ENCODE peak calls at places on chromosomes 5 and 9, in ten cellular contexts. Y is CD4-positive, alpha-beta T cell; Z is neural progenitor cell; R is sigmoid colon; U is spleen; M is stomach; X is upper lobe of right lung; V is fibroblast of lung; F is breast epithelium; G is heart right ventricle. P is an unnamed sample. For H3K9me3, the result is how much of the 10 kb centered on the place peaks cover.

GRCh38 chr9:10250200-10250599 is 362.6 kb downstream of the PTPRD start:
- DNase-seq in F (no peak), Y (no peak), U (no peak), R (no peak), X (no peak), Z (no peak), V (peak), G (no peak), M (no peak), P (no peak)

GRCh38 chr9:1217076-1217475 is 166.9 kb downstream of the DMRT2 start:
- DNase-seq in G (no peak), M (no peak), V (no peak), Z (no peak), X (no peak), F (no peak), U (no peak), Y (no peak), R (no peak), P (no peak)

GRCh38 chr5:9302228-9302627 is 243.6 kb downstream of the SEMA5A start:
- DNase-seq in X (no peak), R (no peak), U (no peak), M (no peak), Y (no peak), G (no peak), V (peak), F (no peak), Z (no peak), P (no peak)

GRCh38 chr5:139385061-139385889 is 2.2 kb upstream of the SLC23A1 start:
- DNase-seq in M (peak), U (peak), G (no peak), Z (no peak), V (no peak), X (peak), R (no peak), Y (no peak), F (no peak), P (no peak)

GRCh38 chr9:86978413-86978812 is 31.1 kb upstream of the GAS1 start:
- DNase-seq in F (no peak), X (no peak), M (no peak), Y (no peak), Z (no peak), R (no peak), U (no peak), V (peak), G (no peak), P (no peak)

GRCh38 chr5:134742134-134742533 is 3.8 kb downstream of the CAMLG start:
- DNase-seq in X (no peak), U (no peak), F (no peak), R (no peak), M (no peak), V (no peak), G (no peak), Y (no peak), Z (no peak), P (no peak)

GRCh38 chr5:105945203-105945972 is 1725.3 kb downstream of the EFNA5 start:
- DNase-seq in F (no peak), V (no peak), U (no peak), X (no peak), R (no peak), M (no peak), Z (no peak), G (no peak), Y (no peak), P (no peak)

GRCh38 chr9:87869082-87869481 is 13.6 kb upstream of the SPATA31E1 start:
- DNase-seq in R (no peak), X (peak), F (no peak), M (no peak), Y (no peak), V (no peak), Z (no peak), G (no peak), U (no peak), P (no peak)

GRCh38 chr5:32814620-32815019 is 103.5 kb downstream of the NPR3 start:
- DNase-seq in Z (no peak), X (no peak), M (no peak), V (peak), G (no peak), U (no peak), Y (no peak), F (no peak), R (no peak), P (no peak)

GRCh38 chr9:76897804-76898525 is 7.9 kb downstream of the PRUNE2 start:
- DNase-seq in R (no peak), U (no peak), G (no peak), Y (no peak), F (no peak), X (no peak), V (no peak), M (no peak), Z (no peak), P (no peak)

GRCh38 chr9:110923601-110924000 is 114.7 kb downstream of the LPAR1 start:
- DNase-seq in F (no peak), M (no peak), V (peak), G (no peak), U (no peak), Y (no peak), Z (no peak), X (no peak), R (no peak), P (no peak)

DNA sequence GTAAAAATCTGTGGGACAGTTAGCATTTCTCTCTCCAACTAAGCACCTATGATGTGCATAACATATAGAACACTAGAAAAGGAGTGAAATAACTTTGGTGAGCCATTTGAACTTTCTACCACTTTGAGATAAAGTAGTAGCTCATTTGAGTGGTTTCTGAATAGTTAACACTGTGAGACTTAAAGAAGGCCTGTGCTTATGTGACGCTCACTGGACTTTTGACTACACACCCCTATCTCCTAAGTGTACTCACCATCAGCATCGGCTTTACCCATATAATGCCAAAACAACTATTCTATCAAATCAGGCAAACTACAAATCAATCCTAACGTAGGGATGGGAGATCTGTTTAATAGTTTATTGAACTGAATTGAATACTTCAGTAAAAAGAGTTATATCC is 565.1 kb upstream of the TUSC1 start:
- DNase-seq in V (no peak), F (no peak), M (no peak), X (no peak), Y (no peak), U (no peak), R (no peak), G (no peak), Z (no peak), P (no peak)
- H3K9me3 ChIP-seq in V (under half), F (under half), M (under half), X (under half), Y (under half), U (under half), R (under half), G (under half), Z (under half), P (under half)

GRCh38 chr9:33739407-33739806 is 56.0 kb upstream of the PRSS3 start:
- DNase-seq in R (no peak), F (no peak), Z (no peak), Y (no peak), V (no peak), G (no peak), X (no peak), M (no peak), U (no peak), P (no peak)

GRCh38 chr9:33734911-33735310 is 60.5 kb upstream of the PRSS3 start:
- DNase-seq in M (no peak), F (no peak), Z (no peak), Y (no peak), R (no peak), U (no peak), X (no peak), G (no peak), V (no peak), P (peak)

GRCh38 chr9:33742051-33742450 is 53.3 kb upstream of the PRSS3 start:
- DNase-seq in X (no peak), G (no peak), Y (no peak), V (no peak), F (no peak), R (no peak), Z (no peak), U (no peak), M (no peak), P (no peak)

GRCh38 chr9:33740075-33740474 is 55.3 kb upstream of the PRSS3 start:
- DNase-seq in F (no peak), Y (no peak), X (no peak), V (no peak), Z (no peak), M (no peak), G (no peak), R (no peak), U (no peak), P (no peak)

GRCh38 chr9:33737811-33738606 is 57.4 kb upstream of the PRSS3 start:
- DNase-seq in Z (peak), X (no peak), M (peak), V (peak), Y (no peak), R (no peak), G (no peak), U (no peak), F (no peak), P (peak)
- TF ChIP-seq CTCF in Z (peak), X (peak), M (peak), V (peak), Y (no peak), R (no peak), G (peak), U (peak), F (peak), P (peak)

DNA sequence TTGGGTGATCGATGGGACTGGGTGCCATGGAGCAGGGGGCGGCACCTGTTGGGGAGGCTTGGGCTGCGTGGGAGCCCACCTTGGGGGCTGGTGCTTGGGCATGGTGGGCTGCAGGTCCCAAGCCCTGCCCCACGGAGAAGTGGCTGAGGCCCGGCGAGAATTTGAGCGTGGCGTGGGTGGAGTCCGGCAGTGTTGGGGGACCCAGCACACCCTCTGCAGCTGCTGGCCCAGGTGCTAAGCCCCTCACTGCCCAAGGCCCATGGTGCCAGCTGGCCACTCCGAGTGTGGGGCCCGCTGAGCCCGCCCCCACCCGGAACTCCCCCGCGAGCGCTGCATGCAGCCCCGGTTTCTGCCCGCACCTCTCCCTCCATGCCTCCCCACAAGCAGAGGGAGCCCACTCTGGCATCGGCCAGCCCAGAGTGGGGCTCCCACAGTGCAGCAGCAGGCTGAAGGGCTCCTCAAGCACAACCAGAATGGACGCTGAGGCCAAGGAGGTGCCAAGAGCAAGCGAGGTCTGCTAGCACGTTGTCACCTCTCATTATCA is 1178.6 kb upstream of the CDH10 start:
- DNase-seq in X (no peak), Y (no peak), R (no peak), G (no peak), Z (no peak), M (no peak), V (no peak), U (no peak), F (no peak), P (no peak)
- H3K9me3 ChIP-seq in X (under half), Y (under half), R (under half), G (under half), Z (under half), M (under half), V (under half), U (under half), F (under half), P (under half)

GRCh38 chr5:120657083-120657482 is 193.0 kb downstream of the PRR16 start:
- DNase-seq in F (no peak), G (no peak), Z (no peak), R (no peak), X (no peak), M (no peak), U (no peak), Y (no peak), V (no peak), P (no peak)

DNA sequence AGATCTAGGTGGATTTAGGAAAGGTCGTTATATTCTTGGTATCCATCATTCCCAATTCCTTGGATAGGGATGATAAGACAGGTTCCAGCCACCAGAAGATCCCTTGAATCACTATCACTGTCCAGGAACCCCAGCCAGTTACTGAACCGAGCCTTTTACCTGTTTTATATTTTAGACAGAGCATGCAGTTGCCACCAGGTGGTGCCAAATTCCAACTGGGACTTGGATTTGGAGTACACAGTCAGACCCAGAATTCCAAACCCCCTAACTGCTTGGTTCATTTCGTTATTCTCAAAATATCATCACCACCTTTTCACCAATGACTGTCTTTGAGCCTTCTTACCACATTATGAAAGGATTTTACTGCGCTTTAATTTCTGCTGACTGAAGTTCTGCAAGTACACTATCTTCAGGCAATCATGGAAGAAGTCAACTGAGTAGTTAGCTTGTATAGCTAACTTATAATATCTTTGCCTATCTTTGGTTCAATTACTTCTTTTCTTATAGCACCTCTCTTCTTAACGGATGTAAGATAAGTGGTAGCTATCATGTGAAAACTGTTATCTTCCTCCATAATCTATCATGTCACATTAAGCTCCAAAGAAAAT is 191.8 kb downstream of the PRR16 start:
- DNase-seq in M (peak), X (no peak), G (no peak), Z (peak), R (no peak), F (no peak), U (no peak), V (peak), Y (no peak), P (no peak)
- TF ChIP-seq CTCF in M (peak), X (peak), G (no peak), Z (peak), R (no peak), F (peak), U (peak), V (peak), Y (no peak), P (no peak)

GRCh38 chr9:114057161-114057560 is 20.9 kb downstream of the AMBP start:
- DNase-seq in Z (no peak), V (no peak), R (no peak), G (no peak), F (no peak), M (no peak), Y (no peak), X (peak), U (peak), P (no peak)
- H3K9me3 ChIP-seq in Z (under half), V (under half), R (under half), G (under half), F (under half), M (under half), Y (under half), X (under half), U (under half), P (under half)

DNA sequence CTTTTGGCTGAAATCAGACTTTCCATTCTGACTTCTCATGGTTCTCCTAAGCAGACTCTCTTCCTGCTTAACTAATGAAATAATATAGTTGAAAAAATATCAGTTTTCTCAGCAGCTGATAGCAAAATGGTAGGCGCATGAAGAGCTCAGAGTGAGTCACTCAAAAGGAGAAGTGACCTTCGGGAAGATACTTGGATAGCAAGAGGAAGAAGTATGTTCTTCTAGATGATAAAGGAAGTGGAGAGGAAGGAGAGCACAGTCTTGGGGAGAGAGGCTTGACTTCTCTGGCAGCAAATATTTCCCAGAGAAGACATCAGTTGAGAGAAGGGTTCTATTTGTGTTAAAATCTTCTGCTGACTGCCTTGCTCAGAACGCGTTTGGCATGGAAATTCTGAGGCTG is 101.5 kb downstream of the TAF11L14 start:
- DNase-seq in M (no peak), X (no peak), G (no peak), Y (no peak), Z (no peak), F (no peak), U (no peak), R (no peak), V (no peak), P (no peak)
- TF ChIP-seq CTCF in M (no peak), X (no peak), G (no peak), Y (no peak), Z (no peak), F (no peak), U (no peak), R (no peak), V (no peak), P (no peak)